ENCODE peak calls at places on chromosomes 7 and 10, in nine cellular contexts. One of them, this sample, is unnamed. For H3K4me1, the result is how much of the 10 kb centered on the place peaks cover.

GRCh38 chr10:15624405-15625191 is 95.1 kb downstream of the ITGA8 start:
- DNase-seq in uterus: no peak
- DNase-seq in prostate gland: no peak
- DNase-seq in spleen: no peak
- DNase-seq in upper lobe of right lung: no peak
- DNase-seq in K562: no peak
- DNase-seq in body of pancreas: no peak
- DNase-seq in A549: no peak
- DNase-seq in GM12878: no peak
- DNase-seq in this sample: no peak

GRCh38 chr10:99619851-99620712 is at the start of gene SLC25A28:
- DNase-seq in uterus: peak
- DNase-seq in spleen: peak
- DNase-seq in upper lobe of right lung: peak
- DNase-seq in K562: peak
- DNase-seq in prostate gland: peak
- DNase-seq in GM12878: peak
- DNase-seq in A549: peak
- DNase-seq in body of pancreas: peak
- DNase-seq in this sample: peak

GRCh38 chr10:60883187-60883586 is 60.8 kb downstream of the RHOBTB1 start:
- DNase-seq in uterus: no peak
- DNase-seq in spleen: no peak
- DNase-seq in body of pancreas: peak
- DNase-seq in K562: peak
- DNase-seq in GM12878: no peak
- DNase-seq in prostate gland: no peak
- DNase-seq in A549: peak
- DNase-seq in upper lobe of right lung: no peak
- DNase-seq in this sample: no peak

GRCh38 chr10:89241491-89242339 is 9.9 kb downstream of the LIPA start:
- DNase-seq in GM12878: no peak
- DNase-seq in A549: no peak
- DNase-seq in body of pancreas: no peak
- DNase-seq in spleen: no peak
- DNase-seq in prostate gland: no peak
- DNase-seq in uterus: no peak
- DNase-seq in K562: no peak
- DNase-seq in upper lobe of right lung: no peak
- DNase-seq in this sample: no peak

GRCh38 chr7:127598318-127598717 is 4.8 kb downstream of the FSCN3 start:
- DNase-seq in uterus: no peak
- DNase-seq in spleen: no peak
- DNase-seq in body of pancreas: no peak
- DNase-seq in prostate gland: no peak
- DNase-seq in upper lobe of right lung: no peak
- DNase-seq in GM12878: no peak
- DNase-seq in A549: peak
- DNase-seq in K562: peak
- DNase-seq in this sample: no peak

GRCh38 chr7:2876031-2876862 is 32.1 kb upstream of the GNA12 start:
- DNase-seq in GM12878: no peak
- DNase-seq in spleen: no peak
- DNase-seq in body of pancreas: no peak
- DNase-seq in prostate gland: no peak
- DNase-seq in uterus: peak
- DNase-seq in upper lobe of right lung: no peak
- DNase-seq in K562: no peak
- DNase-seq in A549: peak
- DNase-seq in this sample: no peak

GRCh38 chr7:27171636-27172387 is 2.3 kb downstream of the HOXA10 start:
- DNase-seq in K562: no peak
- DNase-seq in spleen: peak
- DNase-seq in body of pancreas: peak
- DNase-seq in uterus: peak
- DNase-seq in GM12878: no peak
- DNase-seq in upper lobe of right lung: peak
- DNase-seq in A549: no peak
- DNase-seq in prostate gland: no peak
- DNase-seq in this sample: no peak

GRCh38 chr10:14483417-14483816 is 152.7 kb upstream of the FRMD4A start:
- DNase-seq in prostate gland: no peak
- DNase-seq in A549: no peak
- DNase-seq in spleen: no peak
- DNase-seq in upper lobe of right lung: no peak
- DNase-seq in body of pancreas: no peak
- DNase-seq in GM12878: no peak
- DNase-seq in uterus: no peak
- DNase-seq in K562: no peak
- DNase-seq in this sample: no peak

GRCh38 chr7:41297167-41297566 is 405.7 kb downstream of the INHBA start:
- DNase-seq in K562: no peak
- DNase-seq in A549: no peak
- DNase-seq in GM12878: no peak
- DNase-seq in uterus: no peak
- DNase-seq in upper lobe of right lung: no peak
- DNase-seq in body of pancreas: no peak
- DNase-seq in prostate gland: no peak
- DNase-seq in spleen: no peak
- DNase-seq in this sample: no peak

DNA sequence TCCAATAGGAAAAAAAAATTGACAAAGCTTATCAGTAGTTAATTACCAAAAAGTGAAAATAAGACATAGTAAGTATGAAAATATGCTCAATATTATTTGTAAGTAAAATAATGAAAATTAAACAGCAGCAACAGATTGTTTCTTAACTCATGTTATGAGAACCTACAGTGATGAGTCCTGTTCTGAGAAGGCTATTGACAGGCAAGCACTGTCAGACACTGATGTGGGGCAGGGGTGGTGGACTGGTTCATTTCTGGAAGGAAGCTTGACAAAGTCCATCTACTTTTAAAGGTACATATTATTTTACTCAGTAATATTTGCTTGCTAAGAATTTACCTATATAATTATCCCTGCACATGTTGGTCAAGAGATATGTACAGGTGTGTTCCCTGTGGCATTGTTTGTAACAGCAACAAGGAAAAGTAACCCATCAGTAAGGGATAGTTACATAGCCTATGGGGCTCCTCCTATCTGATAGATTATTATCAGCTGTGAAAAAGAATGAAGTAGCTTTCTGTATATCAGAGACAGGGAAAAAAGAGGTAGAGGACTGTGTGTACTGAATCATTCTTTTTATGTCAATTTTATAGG is 161.6 kb downstream of the RTKN2 start:
- DNase-seq in upper lobe of right lung: no peak
- DNase-seq in GM12878: no peak
- DNase-seq in A549: no peak
- DNase-seq in uterus: no peak
- DNase-seq in spleen: no peak
- DNase-seq in K562: no peak
- DNase-seq in body of pancreas: no peak
- DNase-seq in prostate gland: no peak
- DNase-seq in this sample: no peak
- H3K4me1 ChIP-seq in upper lobe of right lung: under half
- H3K4me1 ChIP-seq in GM12878: under half
- H3K4me1 ChIP-seq in A549: under half
- H3K4me1 ChIP-seq in uterus: under half
- H3K4me1 ChIP-seq in spleen: half or more
- H3K4me1 ChIP-seq in K562: under half
- H3K4me1 ChIP-seq in body of pancreas: under half
- H3K4me1 ChIP-seq in prostate gland: under half
- H3K4me1 ChIP-seq in this sample: under half

DNA sequence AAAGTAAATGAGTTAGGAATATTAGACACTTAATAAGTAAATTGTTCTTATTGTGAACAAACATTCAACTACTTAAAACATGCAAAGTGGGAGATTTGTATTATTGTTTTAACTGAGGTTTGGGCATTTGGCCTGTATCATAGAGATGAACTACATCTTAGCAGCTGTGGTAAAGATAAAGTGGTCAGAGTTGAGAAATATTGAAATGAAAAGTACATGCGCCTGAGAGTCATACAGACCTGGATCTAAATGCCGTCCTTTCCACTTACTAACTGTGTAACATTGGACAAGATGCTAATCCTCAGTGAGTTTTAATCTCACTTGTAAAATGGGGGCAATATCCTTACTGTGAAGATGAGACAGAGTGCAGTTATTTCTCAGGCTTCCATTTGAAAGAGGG is 74.5 kb downstream of the KMT2E start:
- DNase-seq in K562: no peak
- DNase-seq in prostate gland: no peak
- DNase-seq in upper lobe of right lung: no peak
- DNase-seq in uterus: no peak
- DNase-seq in A549: no peak
- DNase-seq in spleen: no peak
- DNase-seq in body of pancreas: no peak
- DNase-seq in GM12878: no peak
- DNase-seq in this sample: no peak
- TF ChIP-seq CTCF in K562: no peak
- TF ChIP-seq CTCF in prostate gland: no peak
- TF ChIP-seq CTCF in upper lobe of right lung: no peak
- TF ChIP-seq CTCF in uterus: no peak
- TF ChIP-seq CTCF in A549: no peak
- TF ChIP-seq CTCF in spleen: no peak
- TF ChIP-seq CTCF in body of pancreas: no peak
- TF ChIP-seq CTCF in GM12878: no peak
- TF ChIP-seq CTCF in this sample: no peak

GRCh38 chr7:151166629-151167196 is 781 bp downstream of the GBX1 start:
- DNase-seq in A549: no peak
- DNase-seq in prostate gland: no peak
- DNase-seq in upper lobe of right lung: peak
- DNase-seq in GM12878: no peak
- DNase-seq in K562: no peak
- DNase-seq in body of pancreas: no peak
- DNase-seq in uterus: no peak
- DNase-seq in spleen: no peak
- DNase-seq in this sample: peak
- H3K4me3 ChIP-seq in A549: peak
- H3K4me3 ChIP-seq in prostate gland: peak
- H3K4me3 ChIP-seq in upper lobe of right lung: peak
- H3K4me3 ChIP-seq in GM12878: no peak
- H3K4me3 ChIP-seq in K562: no peak
- H3K4me3 ChIP-seq in body of pancreas: no peak
- H3K4me3 ChIP-seq in uterus: no peak
- H3K4me3 ChIP-seq in spleen: peak
- H3K4me3 ChIP-seq in this sample: peak

DNA sequence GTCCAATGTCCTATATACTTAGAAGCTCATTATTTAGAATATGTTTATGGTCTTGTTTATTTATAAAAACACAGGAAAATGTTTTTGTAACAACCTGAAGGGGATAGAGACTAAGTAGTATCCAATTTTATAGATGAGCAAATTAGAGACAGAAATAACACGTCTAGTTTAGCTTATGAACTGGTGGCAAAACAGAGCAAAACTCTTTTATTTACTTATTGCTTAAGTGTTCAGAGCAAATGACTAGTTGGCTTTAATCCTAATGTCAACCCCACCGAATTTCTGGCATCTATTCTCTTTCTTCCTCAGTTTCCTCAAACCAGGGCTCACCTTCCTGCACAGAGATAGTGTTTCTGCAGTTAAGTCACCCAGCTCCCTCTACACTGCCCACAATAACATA is 792.8 kb downstream of the REEP3 start:
- DNase-seq in spleen: no peak
- DNase-seq in uterus: no peak
- DNase-seq in K562: no peak
- DNase-seq in body of pancreas: no peak
- DNase-seq in GM12878: no peak
- DNase-seq in A549: no peak
- DNase-seq in upper lobe of right lung: no peak
- DNase-seq in prostate gland: no peak
- DNase-seq in this sample: no peak
- H3K4me1 ChIP-seq in spleen: under half
- H3K4me1 ChIP-seq in uterus: under half
- H3K4me1 ChIP-seq in K562: under half
- H3K4me1 ChIP-seq in body of pancreas: under half
- H3K4me1 ChIP-seq in GM12878: under half
- H3K4me1 ChIP-seq in A549: under half
- H3K4me1 ChIP-seq in upper lobe of right lung: under half
- H3K4me1 ChIP-seq in prostate gland: under half
- H3K4me1 ChIP-seq in this sample: under half

This sample was measured in psoas muscle.